ENCODE peak calls at places on chromosomes 11 and 22, in eight cellular contexts. V is choroid plexus epithelial cell, Q is spleen, B is left ventricle myocardium inferior, P is pancreas, O is tibial artery, Z is AG04450, J is lower leg skin. L is an unnamed sample.
A peak's percentile ranks its signal among the peaks of the same experiment; 100 is the strongest.

GRCh38 chr11:117560786-117561530 is 233.3 kb downstream of the CEP164 start:
- DNase-seq in O (no peak), P (peak; percentile 38), Z (no peak), V (no peak), B (no peak), J (no peak), Q (peak; percentile 47), L (no peak)

GRCh38 chr11:93895106-93895862 is 44.9 kb upstream of the VSTM5 start:
- DNase-seq in Q (no peak), J (no peak), V (peak; percentile 89), O (no peak), P (no peak), Z (peak; percentile 69), B (no peak), L (peak; percentile 75)

GRCh38 chr11:134332189-134332631 is 422 bp downstream of the GLB1L2 start:
- DNase-seq in J (peak; percentile 81), V (no peak), B (no peak), Z (no peak), O (no peak), Q (peak; percentile 85), P (peak; percentile 74), L (no peak)

GRCh38 chr22:32661296-32661695 is 140.2 kb upstream of the TIMP3 start:
- DNase-seq in V (peak; percentile 79), B (peak; percentile 82), P (no peak), O (peak; percentile 65), Z (peak; percentile 75), J (peak; percentile 91), Q (no peak), L (peak; percentile 87)

GRCh38 chr11:34028407-34028804 is 23.1 kb upstream of the CAPRIN1 start:
- DNase-seq in V (no peak), Z (no peak), P (peak; percentile 59), B (peak; percentile 33), J (no peak), Q (no peak), O (peak; percentile 26), L (no peak)

GRCh38 chr11:31369348-31370329 is at the start of the genes DCDC1 and DNAJC24:
- DNase-seq in J (peak; percentile 97), O (peak; percentile 87), Z (peak; percentile 72), Q (peak; percentile 97), V (peak; percentile 94), B (peak; percentile 91), P (peak; percentile 93), L (peak; percentile 95)

GRCh38 chr22:42292726-42293520 is 22.5 kb upstream of the TCF20 start:
- DNase-seq in J (no peak), P (no peak), O (no peak), B (no peak), Q (no peak), Z (no peak), V (no peak), L (no peak)

GRCh38 chr11:2827792-2828191 is 57.8 kb downstream of the CDKN1C start:
- DNase-seq in O (no peak), P (peak; percentile 39), Z (no peak), B (peak; percentile 9), V (no peak), Q (no peak), J (no peak), L (no peak)

GRCh38 chr11:119666463-119667131 is 62.4 kb downstream of the NECTIN1 start:
- DNase-seq in J (peak; percentile 92), Q (peak; percentile 92), Z (peak; percentile 10), B (peak; percentile 81), P (peak; percentile 91), V (peak; percentile 64), O (peak; percentile 65), L (peak; percentile 72)

GRCh38 chr22:41435560-41435959 is 11.0 kb downstream of the TOB2 start:
- DNase-seq in Q (no peak), O (no peak), P (no peak), Z (no peak), J (no peak), V (no peak), B (no peak), L (no peak)

GRCh38 chr22:45731798-45732495 is 60.3 kb downstream of the ATXN10 start:
- DNase-seq in V (peak; percentile 61), Q (no peak), P (no peak), Z (no peak), J (no peak), O (no peak), B (no peak), L (peak; percentile 52)

GRCh38 chr11:126925321-126926093 is 75.1 kb downstream of the KIRREL3 start:
- DNase-seq in J (peak; percentile 59), V (no peak), O (no peak), P (no peak), B (no peak), Z (no peak), Q (no peak), L (no peak)

GRCh38 chr11:108199446-108200321 is 22.8 kb downstream of the NPAT start:
- DNase-seq in Q (no peak), V (peak; percentile 76), P (no peak), B (no peak), Z (no peak), O (no peak), J (no peak), L (peak; percentile 75)

GRCh38 chr11:55942785-55943392 is 6.7 kb upstream of the OR5I1 start:
- DNase-seq in O (no peak), Q (no peak), J (no peak), V (peak; percentile 48), P (no peak), Z (no peak), B (no peak), L (peak; percentile 51)

GRCh38 chr11:134516529-134516928 is 104.5 kb upstream of the B3GAT1 start:
- DNase-seq in V (no peak), B (peak; percentile 3), P (peak; percentile 47), J (peak; percentile 56), Z (no peak), O (peak; percentile 11), Q (peak; percentile 64), L (no peak)

GRCh38 chr11:22304337-22304961 is 33.7 kb upstream of the SLC17A6 start:
- DNase-seq in O (no peak), B (no peak), J (no peak), Z (no peak), V (peak; percentile 53), P (no peak), Q (no peak), L (peak; percentile 54)

GRCh38 chr22:41201146-41201545 is 4.0 kb upstream of the L3MBTL2 start:
- DNase-seq in P (no peak), B (no peak), O (no peak), J (no peak), Q (no peak), Z (no peak), V (no peak), L (no peak)

GRCh38 chr11:103609117-103610066 is 427.0 kb upstream of the DDI1 start:
- DNase-seq in J (no peak), P (no peak), Q (no peak), O (no peak), Z (peak; percentile 82), B (no peak), V (peak; percentile 98), L (peak; percentile 96)

GRCh38 chr11:122360875-122361274 is 244.9 kb upstream of the BLID start:
- DNase-seq in Q (no peak), O (no peak), Z (no peak), P (no peak), B (no peak), V (no peak), J (no peak), L (no peak)

GRCh38 chr11:106466441-106467190 is 389.2 kb downstream of the AASDHPPT start:
- DNase-seq in B (no peak), J (no peak), V (peak; percentile 93), Q (no peak), Z (peak; percentile 81), P (no peak), O (no peak), L (peak; percentile 75)

GRCh38 chr11:76394411-76394810 is 13.3 kb downstream of the GVQW3 start:
- DNase-seq in V (no peak), J (no peak), O (no peak), B (no peak), Z (no peak), Q (no peak), P (no peak), L (no peak)

GRCh38 chr11:96168623-96169022 is 174.4 kb downstream of the MAML2 start:
- DNase-seq in O (peak; percentile 63), J (no peak), V (peak; percentile 97), P (no peak), Z (peak; percentile 77), B (no peak), Q (no peak), L (peak; percentile 97)

GRCh38 chr11:20360650-20361049 is 2.9 kb upstream of the HTATIP2 start:
- DNase-seq in Q (peak; percentile 82), Z (no peak), O (no peak), V (peak; percentile 71), J (no peak), B (no peak), P (no peak), L (peak; percentile 43)

GRCh38 chr11:12854829-12855228 is 154.3 kb upstream of the RASSF10 start:
- DNase-seq in Q (no peak), Z (no peak), J (no peak), O (no peak), V (no peak), P (no peak), B (no peak), L (no peak)

GRCh38 chr11:12857572-12857971 is 151.5 kb upstream of the RASSF10 start:
- DNase-seq in P (no peak), J (no peak), Z (no peak), Q (no peak), B (no peak), O (no peak), V (no peak), L (no peak)

GRCh38 chr11:12853652-12854296 is 155.3 kb upstream of the RASSF10 start:
- DNase-seq in Q (no peak), B (no peak), P (no peak), V (peak; percentile 73), O (no peak), Z (no peak), J (no peak), L (peak; percentile 52)

GRCh38 chr11:12854297-12854661 is 154.8 kb upstream of the RASSF10 start:
- DNase-seq in Q (no peak), B (no peak), O (no peak), P (no peak), V (no peak), Z (no peak), J (no peak), L (no peak)

GRCh38 chr11:12856338-12856737 is 152.8 kb upstream of the RASSF10 start:
- DNase-seq in B (no peak), O (no peak), J (no peak), P (no peak), Z (no peak), Q (no peak), V (no peak), L (no peak)
- TF ChIP-seq CTCF in B (no peak), O (no peak), J (no peak), P (no peak), Z (no peak), Q (no peak), V (no peak), L (no peak)

GRCh38 chr11:73660497-73661034 is 14.2 kb downstream of the PLEKHB1 start:
- DNase-seq in V (no peak), O (no peak), P (no peak), Q (no peak), J (no peak), B (no peak), Z (no peak), L (no peak)
- H3K4me3 ChIP-seq in V (peak overlapping the region; percentile 49), O (peak overlapping the region; percentile 26), P (no peak overlapping the region), Q (peak overlapping the region; percentile 22), J (no peak overlapping the region), B (peak overlapping the region; percentile 58), Z (peak overlapping the region; percentile 55), L (peak overlapping the region; percentile 37)

GRCh38 chr11:64859542-64860414 is 15.3 kb upstream of the CDC42BPG start:
- DNase-seq in B (no peak), V (no peak), Q (peak; percentile 88), J (no peak), P (no peak), O (no peak), Z (no peak), L (no peak)
- TF ChIP-seq CTCF in B (no peak), V (no peak), Q (no peak), J (no peak), P (no peak), O (no peak), Z (no peak), L (no peak)

GRCh38 chr22:38873469-38874411 is 1.7 kb upstream of the CBX6 start:
- DNase-seq in P (no peak), O (no peak), B (no peak), V (no peak), Z (no peak), Q (no peak), J (peak; percentile 79), L (no peak)
- H3K4me3 ChIP-seq in P (no peak overlapping the region), O (peak overlapping the region; percentile 93), B (peak overlapping the region; percentile 74), V (no peak overlapping the region), Z (no peak overlapping the region), Q (peak overlapping the region; percentile 79), J (no peak overlapping the region), L (no peak overlapping the region)